ENCODE peak calls at places on chromosomes 3 and 15, in nine cellular contexts. S is CD8-positive, alpha-beta memory T cell; Q is stomach; F is fibroblast of the aortic adventitia; A is NCI-H1105 treated with DMSO at 0.1 percent for 48 hours; P is cerebellar nuclear complex; I is transverse colon; V is mesothelial cell of epicardium; O is ureter. W is an unnamed sample.

GRCh38 chr15:70120954-70121655 is 23.4 kb upstream of the TLE3 start:
- DNase-seq in S (no peak), Q (no peak), F (no peak), A (no peak), P (no peak), I (no peak), V (no peak), O (no peak), W (no peak)

GRCh38 chr15:45439521-45439931 is 61.2 kb upstream of the GATM start:
- DNase-seq in S (no peak), Q (no peak), F (no peak), A (no peak), P (no peak), I (peak), V (no peak), O (no peak), W (no peak)

GRCh38 chr3:141242035-141242721 is 10.6 kb downstream of the PXYLP1 start:
- DNase-seq in S (no peak), Q (no peak), F (peak), A (no peak), P (no peak), I (no peak), V (no peak), O (no peak), W (no peak)

GRCh38 chr15:38996111-38996541 is 431.5 kb upstream of the RASGRP1 start:
- DNase-seq in S (no peak), Q (no peak), F (peak), A (no peak), P (no peak), I (no peak), V (no peak), O (no peak), W (no peak)

GRCh38 chr3:47542614-47543173 is 29.2 kb upstream of the ELP6 start:
- DNase-seq in S (no peak), Q (no peak), F (peak), A (no peak), P (no peak), I (peak), V (no peak), O (peak), W (no peak)

GRCh38 chr3:27349832-27350231 is 19.4 kb downstream of the NEK10 start:
- DNase-seq in S (no peak), Q (no peak), F (no peak), A (peak), P (no peak), I (no peak), V (no peak), O (peak), W (no peak)

GRCh38 chr15:38373016-38373415 is 80.9 kb upstream of the FAM98B start:
- DNase-seq in S (no peak), Q (no peak), F (no peak), A (no peak), P (no peak), I (no peak), V (no peak), O (no peak), W (no peak)

GRCh38 chr15:57356636-57357035 is 19.7 kb upstream of the CGNL1 start:
- DNase-seq in S (no peak), Q (no peak), F (no peak), A (no peak), P (no peak), I (no peak), V (no peak), O (no peak), W (no peak)

GRCh38 chr15:40743921-40744809 is 10.9 kb downstream of the RMDN3 start:
- DNase-seq in S (peak), Q (no peak), F (peak), A (no peak), P (no peak), I (no peak), V (no peak), O (no peak), W (no peak)

GRCh38 chr3:147318900-147319299 is 87.4 kb downstream of the ZIC4 start:
- DNase-seq in S (no peak), Q (no peak), F (peak), A (no peak), P (no peak), I (no peak), V (no peak), O (no peak), W (peak)

GRCh38 chr3:128786434-128787020 is 60.5 kb downstream of the RAB7A start:
- DNase-seq in S (no peak), Q (no peak), F (peak), A (no peak), P (no peak), I (no peak), V (no peak), O (no peak), W (no peak)

GRCh38 chr15:39427705-39428104 is 153.2 kb upstream of the THBS1 start:
- DNase-seq in S (no peak), Q (no peak), F (no peak), A (no peak), P (no peak), I (no peak), V (no peak), O (no peak), W (peak)

GRCh38 chr3:188956839-188957489 is 214.8 kb upstream of the TPRG1 start:
- DNase-seq in S (peak), Q (no peak), F (peak), A (peak), P (peak), I (no peak), V (no peak), O (no peak), W (peak)

GRCh38 chr15:67093146-67093874 is 27.9 kb downstream of the SMAD3 start:
- DNase-seq in S (no peak), Q (no peak), F (no peak), A (no peak), P (no peak), I (peak), V (no peak), O (no peak), W (peak)

GRCh38 chr15:72117448-72117697 is 577 bp downstream of the MYO9A start:
- DNase-seq in S (peak), Q (peak), F (peak), A (no peak), P (no peak), I (peak), V (peak), O (peak), W (peak)

GRCh38 chr3:42664443-42664814 is 10.9 kb downstream of the ZBTB47 start:
- DNase-seq in S (no peak), Q (no peak), F (no peak), A (no peak), P (no peak), I (no peak), V (no peak), O (no peak), W (no peak)

GRCh38 chr3:194330579-194330978 is 20.5 kb downstream of the CPN2 start:
- DNase-seq in S (no peak), Q (peak), F (peak), A (no peak), P (no peak), I (no peak), V (no peak), O (peak), W (no peak)

GRCh38 chr3:65177879-65178484 is 490.2 kb upstream of the ADAMTS9 start:
- DNase-seq in S (no peak), Q (no peak), F (no peak), A (no peak), P (no peak), I (no peak), V (no peak), O (no peak), W (no peak)

GRCh38 chr3:29412117-29412516 is 131.2 kb downstream of the RBMS3 start:
- DNase-seq in S (no peak), Q (no peak), F (no peak), A (no peak), P (no peak), I (no peak), V (no peak), O (no peak), W (peak)

GRCh38 chr3:25527796-25528195 is 99.7 kb downstream of the RARB start:
- DNase-seq in S (no peak), Q (no peak), F (peak), A (no peak), P (no peak), I (no peak), V (no peak), O (no peak), W (no peak)

GRCh38 chr3:161274691-161275298 is 53.7 kb downstream of the NMD3 start:
- DNase-seq in S (peak), Q (no peak), F (peak), A (peak), P (no peak), I (peak), V (no peak), O (no peak), W (peak)

GRCh38 chr3:78707094-78707493 is 1060.7 kb downstream of the ROBO1 start:
- DNase-seq in S (no peak), Q (no peak), F (no peak), A (no peak), P (no peak), I (no peak), V (no peak), O (no peak), W (no peak)

GRCh38 chr3:111582114-111582461 is 13.1 kb downstream of the ZBED2 start:
- DNase-seq in S (no peak), Q (no peak), F (peak), A (no peak), P (no peak), I (no peak), V (no peak), O (no peak), W (no peak)

GRCh38 chr3:71328917-71329316 is 254.6 kb downstream of the FOXP1 start:
- DNase-seq in S (no peak), Q (no peak), F (no peak), A (no peak), P (no peak), I (no peak), V (no peak), O (no peak), W (no peak)

GRCh38 chr3:10248984-10249748 is 907 bp downstream of the TATDN2 start:
- DNase-seq in S (peak), Q (no peak), F (peak), A (no peak), P (no peak), I (peak), V (no peak), O (peak), W (peak)

GRCh38 chr15:82945326-82945725 is 7.2 kb downstream of the HOMER2 start:
- DNase-seq in S (no peak), Q (no peak), F (no peak), A (no peak), P (no peak), I (no peak), V (no peak), O (no peak), W (no peak)

GRCh38 chr3:192237992-192238608 is 489.2 kb downstream of the FGF12 start:
- DNase-seq in S (no peak), Q (no peak), F (no peak), A (no peak), P (no peak), I (no peak), V (no peak), O (no peak), W (no peak)

GRCh38 chr15:99114511-99115299 is 9.8 kb downstream of the SYNM start:
- DNase-seq in S (no peak), Q (no peak), F (no peak), A (no peak), P (no peak), I (no peak), V (no peak), O (no peak), W (no peak)

GRCh38 chr3:71495708-71496472 is 87.6 kb downstream of the FOXP1 start:
- DNase-seq in S (no peak), Q (no peak), F (peak), A (no peak), P (no peak), I (no peak), V (no peak), O (no peak), W (no peak)

GRCh38 chr15:74378853-74379252 is 11.4 kb upstream of the CYP11A1 start:
- DNase-seq in S (no peak), Q (no peak), F (peak), A (no peak), P (no peak), I (no peak), V (no peak), O (no peak), W (peak)

GRCh38 chr3:134606033-134607025 is 44.5 kb downstream of the KY start:
- DNase-seq in S (no peak), Q (no peak), F (peak), A (no peak), P (no peak), I (no peak), V (no peak), O (no peak), W (peak)

GRCh38 chr3:191141728-191142127 is 57.3 kb upstream of the OSTN start:
- DNase-seq in S (no peak), Q (no peak), F (peak), A (no peak), P (no peak), I (no peak), V (no peak), O (no peak), W (peak)

GRCh38 chr3:197003461-197004385 is 25.9 kb downstream of the MELTF start:
- DNase-seq in S (no peak), Q (peak), F (peak), A (no peak), P (peak), I (peak), V (no peak), O (no peak), W (no peak)

GRCh38 chr3:69020857-69021256 is 7.4 kb upstream of the EOGT start:
- DNase-seq in S (no peak), Q (no peak), F (no peak), A (no peak), P (no peak), I (no peak), V (no peak), O (no peak), W (no peak)

GRCh38 chr3:13770390-13771169 is 109.3 kb downstream of the WNT7A start:
- DNase-seq in S (no peak), Q (peak), F (no peak), A (no peak), P (no peak), I (no peak), V (no peak), O (no peak), W (no peak)

GRCh38 chr15:63920504-63921178 is 86.9 kb upstream of the HERC1 start:
- DNase-seq in S (no peak), Q (no peak), F (no peak), A (no peak), P (no peak), I (no peak), V (no peak), O (no peak), W (no peak)

W was measured in Kasumi-1.